ENCODE peak calls at places on chromosomes 3 and 15, in eight cellular contexts. One of them, this sample, is unnamed.

GRCh38 chr3:124352143-124352528 is 360.2 kb upstream of the ROPN1 start:
- DNase-seq in GM23248: no peak
- DNase-seq in cardiac fibroblast: no peak
- DNase-seq in IMR-90: no peak
- DNase-seq in Caco-2: no peak
- DNase-seq in lower lobe of right lung: no peak
- DNase-seq in A549: no peak
- DNase-seq in A673: no peak
- DNase-seq in this sample: no peak

GRCh38 chr3:138081371-138082084 is 33.9 kb downstream of the DZIP1L start:
- DNase-seq in IMR-90: peak; percentile 82
- DNase-seq in Caco-2: no peak
- DNase-seq in A673: no peak
- DNase-seq in A549: no peak
- DNase-seq in GM23248: peak; percentile 89
- DNase-seq in cardiac fibroblast: peak; percentile 62
- DNase-seq in lower lobe of right lung: no peak
- DNase-seq in this sample: no peak

GRCh38 chr15:61084502-61084901 is 144.6 kb downstream of the RORA start:
- DNase-seq in cardiac fibroblast: no peak
- DNase-seq in Caco-2: no peak
- DNase-seq in lower lobe of right lung: no peak
- DNase-seq in A549: no peak
- DNase-seq in IMR-90: no peak
- DNase-seq in A673: no peak
- DNase-seq in GM23248: no peak
- DNase-seq in this sample: no peak

GRCh38 chr3:134658555-134658954 is 7.7 kb upstream of the KY start:
- DNase-seq in A673: no peak
- DNase-seq in lower lobe of right lung: no peak
- DNase-seq in Caco-2: no peak
- DNase-seq in cardiac fibroblast: no peak
- DNase-seq in GM23248: no peak
- DNase-seq in IMR-90: no peak
- DNase-seq in A549: no peak
- DNase-seq in this sample: no peak

GRCh38 chr3:142611206-142611605 is 15.0 kb downstream of the PLS1 start:
- DNase-seq in cardiac fibroblast: no peak
- DNase-seq in Caco-2: no peak
- DNase-seq in A673: no peak
- DNase-seq in lower lobe of right lung: no peak
- DNase-seq in IMR-90: no peak
- DNase-seq in A549: no peak
- DNase-seq in GM23248: no peak
- DNase-seq in this sample: no peak

GRCh38 chr15:95495033-95495541 is 835.4 kb upstream of the NR2F2 start:
- DNase-seq in A549: no peak
- DNase-seq in GM23248: peak; percentile 44
- DNase-seq in IMR-90: no peak
- DNase-seq in lower lobe of right lung: no peak
- DNase-seq in cardiac fibroblast: peak; percentile 21
- DNase-seq in A673: no peak
- DNase-seq in Caco-2: no peak
- DNase-seq in this sample: no peak

GRCh38 chr15:99433026-99433756 is 132.6 kb upstream of the MEF2A start:
- DNase-seq in Caco-2: no peak
- DNase-seq in lower lobe of right lung: peak; percentile 75
- DNase-seq in A673: no peak
- DNase-seq in cardiac fibroblast: peak; percentile 59
- DNase-seq in IMR-90: no peak
- DNase-seq in A549: no peak
- DNase-seq in GM23248: peak; percentile 47
- DNase-seq in this sample: no peak

GRCh38 chr15:58361291-58361759 is 70.5 kb upstream of the LIPC start:
- DNase-seq in A673: peak; percentile 77
- DNase-seq in cardiac fibroblast: peak; percentile 36
- DNase-seq in Caco-2: no peak
- DNase-seq in GM23248: peak; percentile 91
- DNase-seq in A549: no peak
- DNase-seq in lower lobe of right lung: no peak
- DNase-seq in IMR-90: peak; percentile 99
- DNase-seq in this sample: no peak

GRCh38 chr3:17742837-17743659 is 617 bp upstream of the TBC1D5 start:
- DNase-seq in A549: peak; percentile 92
- DNase-seq in A673: no peak
- DNase-seq in cardiac fibroblast: no peak
- DNase-seq in IMR-90: peak; percentile 98
- DNase-seq in GM23248: no peak
- DNase-seq in Caco-2: no peak
- DNase-seq in lower lobe of right lung: no peak
- DNase-seq in this sample: no peak

GRCh38 chr3:17742092-17742836 is at the start of gene TBC1D5:
- DNase-seq in A673: peak; percentile 99
- DNase-seq in GM23248: peak; percentile 100
- DNase-seq in lower lobe of right lung: peak; percentile 98
- DNase-seq in IMR-90: peak; percentile 50
- DNase-seq in cardiac fibroblast: peak; percentile 99
- DNase-seq in A549: peak; percentile 75
- DNase-seq in Caco-2: peak; percentile 97
- DNase-seq in this sample: peak; percentile 87

GRCh38 chr3:17745301-17745700 is 2.9 kb upstream of the TBC1D5 start:
- DNase-seq in A549: no peak
- DNase-seq in Caco-2: no peak
- DNase-seq in GM23248: no peak
- DNase-seq in lower lobe of right lung: no peak
- DNase-seq in cardiac fibroblast: no peak
- DNase-seq in IMR-90: no peak
- DNase-seq in A673: no peak
- DNase-seq in this sample: no peak

GRCh38 chr3:17744693-17745092 is 2.3 kb upstream of the TBC1D5 start:
- DNase-seq in cardiac fibroblast: no peak
- DNase-seq in A673: no peak
- DNase-seq in lower lobe of right lung: no peak
- DNase-seq in A549: no peak
- DNase-seq in IMR-90: no peak
- DNase-seq in GM23248: no peak
- DNase-seq in Caco-2: no peak
- DNase-seq in this sample: no peak

GRCh38 chr3:17743660-17743995 is 1.2 kb upstream of the TBC1D5 start:
- DNase-seq in IMR-90: no peak
- DNase-seq in A549: no peak
- DNase-seq in GM23248: no peak
- DNase-seq in Caco-2: no peak
- DNase-seq in lower lobe of right lung: no peak
- DNase-seq in cardiac fibroblast: no peak
- DNase-seq in A673: no peak
- DNase-seq in this sample: no peak
- H3K4me3 ChIP-seq in IMR-90: no peak overlapping the region
- H3K4me3 ChIP-seq in A549: peak overlapping the region; percentile 64
- H3K4me3 ChIP-seq in GM23248: peak overlapping the region; percentile 82
- H3K4me3 ChIP-seq in Caco-2: peak overlapping the region; percentile 77
- H3K4me3 ChIP-seq in lower lobe of right lung: no peak overlapping the region
- H3K4me3 ChIP-seq in cardiac fibroblast: no peak overlapping the region
- H3K4me3 ChIP-seq in A673: peak overlapping the region; percentile 62
- H3K4me3 ChIP-seq in this sample: no peak overlapping the region

GRCh38 chr3:49172616-49173041 is 1.2 kb downstream of the KLHDC8B start:
- DNase-seq in cardiac fibroblast: no peak
- DNase-seq in A549: no peak
- DNase-seq in lower lobe of right lung: no peak
- DNase-seq in Caco-2: no peak
- DNase-seq in IMR-90: no peak
- DNase-seq in GM23248: peak; percentile 18
- DNase-seq in A673: no peak
- DNase-seq in this sample: no peak

GRCh38 chr3:49174586-49174985 is 3.2 kb downstream of the KLHDC8B start:
- DNase-seq in GM23248: no peak
- DNase-seq in A549: no peak
- DNase-seq in lower lobe of right lung: no peak
- DNase-seq in Caco-2: no peak
- DNase-seq in IMR-90: no peak
- DNase-seq in cardiac fibroblast: no peak
- DNase-seq in A673: no peak
- DNase-seq in this sample: no peak

GRCh38 chr3:49175530-49175929 is 4.1 kb downstream of the KLHDC8B start:
- DNase-seq in GM23248: no peak
- DNase-seq in lower lobe of right lung: no peak
- DNase-seq in IMR-90: no peak
- DNase-seq in A673: no peak
- DNase-seq in Caco-2: no peak
- DNase-seq in A549: no peak
- DNase-seq in cardiac fibroblast: no peak
- DNase-seq in this sample: no peak

GRCh38 chr3:49173116-49173791 is 1.9 kb downstream of the KLHDC8B start:
- DNase-seq in lower lobe of right lung: no peak
- DNase-seq in GM23248: no peak
- DNase-seq in A549: no peak
- DNase-seq in IMR-90: no peak
- DNase-seq in cardiac fibroblast: peak; percentile 70
- DNase-seq in A673: peak; percentile 28
- DNase-seq in Caco-2: no peak
- DNase-seq in this sample: no peak

DNA sequence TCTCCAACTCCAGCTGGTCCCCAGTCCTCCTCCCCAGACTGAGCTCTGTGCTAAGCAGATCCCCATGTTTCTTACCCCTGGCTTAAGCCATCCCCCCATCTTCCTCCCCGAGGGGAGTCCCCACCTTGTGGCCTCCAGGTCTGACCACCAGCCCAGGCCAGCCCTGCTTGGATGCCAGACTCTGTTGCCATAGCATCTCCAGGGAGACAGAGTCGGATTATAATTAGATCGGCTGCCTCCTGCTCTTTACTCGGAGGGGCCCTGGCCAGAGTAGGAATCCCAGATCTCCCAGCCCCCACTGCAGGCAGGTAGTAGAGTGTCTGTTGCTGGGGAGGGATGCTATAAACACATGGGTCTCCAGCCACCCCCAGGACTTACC is 2.4 kb downstream of the KLHDC8B start:
- DNase-seq in Caco-2: no peak
- DNase-seq in cardiac fibroblast: peak; percentile 58
- DNase-seq in lower lobe of right lung: no peak
- DNase-seq in IMR-90: no peak
- DNase-seq in A673: no peak
- DNase-seq in A549: no peak
- DNase-seq in GM23248: no peak
- DNase-seq in this sample: no peak
- H3K4me3 ChIP-seq in Caco-2: no peak overlapping the region
- H3K4me3 ChIP-seq in cardiac fibroblast: peak overlapping the region; percentile 81
- H3K4me3 ChIP-seq in lower lobe of right lung: peak overlapping the region; percentile 92
- H3K4me3 ChIP-seq in IMR-90: no peak overlapping the region
- H3K4me3 ChIP-seq in A673: no peak overlapping the region
- H3K4me3 ChIP-seq in A549: no peak overlapping the region
- H3K4me3 ChIP-seq in GM23248: no peak overlapping the region
- H3K4me3 ChIP-seq in this sample: no peak overlapping the region

GRCh38 chr15:78064544-78064943 is 13.0 kb downstream of the TBC1D2B start:
- DNase-seq in A673: no peak
- DNase-seq in A549: no peak
- DNase-seq in cardiac fibroblast: peak; percentile 90
- DNase-seq in Caco-2: no peak
- DNase-seq in lower lobe of right lung: no peak
- DNase-seq in IMR-90: peak; percentile 51
- DNase-seq in GM23248: peak; percentile 72
- DNase-seq in this sample: no peak
- H3K4me3 ChIP-seq in A673: no peak overlapping the region
- H3K4me3 ChIP-seq in A549: no peak overlapping the region
- H3K4me3 ChIP-seq in cardiac fibroblast: no peak overlapping the region
- H3K4me3 ChIP-seq in Caco-2: no peak overlapping the region
- H3K4me3 ChIP-seq in lower lobe of right lung: peak overlapping the region; percentile 0
- H3K4me3 ChIP-seq in IMR-90: no peak overlapping the region
- H3K4me3 ChIP-seq in GM23248: peak overlapping the region; percentile 56
- H3K4me3 ChIP-seq in this sample: no peak overlapping the region

GRCh38 chr3:172175254-172175599 is 135.8 kb downstream of the FNDC3B start:
- DNase-seq in A549: no peak
- DNase-seq in A673: no peak
- DNase-seq in lower lobe of right lung: no peak
- DNase-seq in Caco-2: no peak
- DNase-seq in GM23248: no peak
- DNase-seq in IMR-90: no peak
- DNase-seq in cardiac fibroblast: no peak
- DNase-seq in this sample: no peak
- H3K4me3 ChIP-seq in A549: no peak overlapping the region
- H3K4me3 ChIP-seq in A673: no peak overlapping the region
- H3K4me3 ChIP-seq in lower lobe of right lung: no peak overlapping the region
- H3K4me3 ChIP-seq in Caco-2: no peak overlapping the region
- H3K4me3 ChIP-seq in GM23248: no peak overlapping the region
- H3K4me3 ChIP-seq in IMR-90: no peak overlapping the region
- H3K4me3 ChIP-seq in cardiac fibroblast: no peak overlapping the region
- H3K4me3 ChIP-seq in this sample: no peak overlapping the region

GRCh38 chr15:36409819-36410218 is 169.6 kb upstream of the CDIN1 start:
- DNase-seq in GM23248: no peak
- DNase-seq in Caco-2: no peak
- DNase-seq in cardiac fibroblast: no peak
- DNase-seq in A549: no peak
- DNase-seq in IMR-90: no peak
- DNase-seq in A673: no peak
- DNase-seq in lower lobe of right lung: no peak
- DNase-seq in this sample: no peak

GRCh38 chr15:36414670-36415069 is 164.8 kb upstream of the CDIN1 start:
- DNase-seq in GM23248: peak; percentile 26
- DNase-seq in A673: no peak
- DNase-seq in A549: no peak
- DNase-seq in IMR-90: peak; percentile 17
- DNase-seq in Caco-2: no peak
- DNase-seq in lower lobe of right lung: no peak
- DNase-seq in cardiac fibroblast: no peak
- DNase-seq in this sample: no peak

GRCh38 chr15:36415643-36416042 is 163.8 kb upstream of the CDIN1 start:
- DNase-seq in Caco-2: no peak
- DNase-seq in cardiac fibroblast: peak; percentile 80
- DNase-seq in A549: no peak
- DNase-seq in GM23248: peak; percentile 81
- DNase-seq in A673: no peak
- DNase-seq in IMR-90: peak; percentile 88
- DNase-seq in lower lobe of right lung: no peak
- DNase-seq in this sample: no peak
- H3K4me3 ChIP-seq in Caco-2: no peak overlapping the region
- H3K4me3 ChIP-seq in cardiac fibroblast: no peak overlapping the region
- H3K4me3 ChIP-seq in A549: no peak overlapping the region
- H3K4me3 ChIP-seq in GM23248: no peak overlapping the region
- H3K4me3 ChIP-seq in A673: no peak overlapping the region
- H3K4me3 ChIP-seq in IMR-90: no peak overlapping the region
- H3K4me3 ChIP-seq in lower lobe of right lung: no peak overlapping the region
- H3K4me3 ChIP-seq in this sample: no peak overlapping the region

DNA sequence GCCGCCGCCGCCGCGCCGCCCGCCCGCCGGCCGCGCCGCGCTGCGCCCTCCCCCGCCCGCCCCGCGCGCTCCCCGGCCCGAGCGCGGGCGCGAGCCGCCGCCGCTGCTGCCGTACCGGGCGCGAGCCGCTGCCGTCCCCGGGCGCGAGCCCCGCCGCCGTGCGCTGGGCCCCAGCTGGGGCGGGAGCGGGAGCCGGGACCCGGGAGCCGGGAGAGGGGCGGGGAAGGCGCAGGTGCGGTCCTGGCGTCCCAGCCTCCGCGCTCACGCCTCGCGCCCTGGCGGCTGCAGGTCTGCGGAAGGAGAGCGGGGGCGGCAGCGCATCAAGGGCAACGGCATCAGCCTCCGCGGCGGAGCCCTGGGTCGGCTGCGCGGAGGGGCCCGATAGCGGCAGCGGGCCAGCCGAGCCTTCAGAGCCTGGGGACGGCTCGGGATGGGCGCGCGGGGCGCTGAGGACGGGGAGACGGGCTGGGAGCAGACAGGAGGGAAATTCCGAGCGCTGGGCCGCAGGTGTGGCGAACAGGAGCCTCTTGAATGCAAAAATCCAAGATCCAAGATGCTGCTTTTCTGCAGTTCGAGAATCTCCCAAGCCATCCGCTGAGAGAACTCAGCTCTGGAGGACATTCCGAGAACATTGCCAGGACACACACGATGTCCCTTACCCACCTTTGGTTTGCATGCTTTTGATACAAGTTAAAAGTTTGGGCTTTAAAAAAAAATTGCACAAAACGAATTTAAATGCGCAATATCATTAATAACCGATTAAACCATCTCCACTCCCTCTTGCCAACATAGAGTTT is 251.1 kb downstream of the TJP1 start:
- DNase-seq in A673: peak; percentile 21
- DNase-seq in lower lobe of right lung: no peak
- DNase-seq in A549: peak; percentile 44
- DNase-seq in IMR-90: no peak
- DNase-seq in Caco-2: no peak
- DNase-seq in GM23248: peak; percentile 18
- DNase-seq in cardiac fibroblast: peak; percentile 9
- DNase-seq in this sample: peak; percentile 84
- H3K4me3 ChIP-seq in A673: peak overlapping the region; percentile 28
- H3K4me3 ChIP-seq in lower lobe of right lung: peak overlapping the region; percentile 56
- H3K4me3 ChIP-seq in A549: peak overlapping the region; percentile 50
- H3K4me3 ChIP-seq in IMR-90: peak overlapping the region; percentile 13
- H3K4me3 ChIP-seq in Caco-2: peak overlapping the region; percentile 36
- H3K4me3 ChIP-seq in GM23248: no peak overlapping the region
- H3K4me3 ChIP-seq in cardiac fibroblast: no peak overlapping the region
- H3K4me3 ChIP-seq in this sample: peak overlapping the region; percentile 37